ENCODE peak calls at places on chromosomes 2 and 18, in nine cellular contexts. N is esophagus muscularis mucosa, D is fibroblast of lung, T is A549, A is RWPE1, K is left ventricle myocardium inferior, C is H9, J is tibial artery, L is neural progenitor cell. O is an unnamed sample.

GRCh38 chr2:220129427-220129826 is 502.0 kb downstream of the SLC4A3 start:
- DNase-seq in L (no peak), C (no peak), D (no peak), K (no peak), N (peak), T (no peak), A (no peak), J (no peak), O (no peak)

GRCh38 chr2:64697286-64698023 is 43.7 kb upstream of the SERTAD2 start:
- DNase-seq in A (no peak), L (no peak), N (no peak), D (peak), C (no peak), J (no peak), K (no peak), T (no peak), O (no peak)

GRCh38 chr2:109279243-109279860 is 150.3 kb downstream of the SH3RF3 start:
- DNase-seq in C (peak), J (no peak), L (no peak), A (no peak), N (no peak), D (peak), K (no peak), T (no peak), O (no peak)

GRCh38 chr2:32383858-32384257 is 27.0 kb downstream of the BIRC6 start:
- DNase-seq in A (no peak), D (no peak), L (no peak), J (no peak), T (no peak), N (no peak), C (no peak), K (no peak), O (no peak)

GRCh38 chr2:5515693-5516092 is 176.5 kb upstream of the SOX11 start:
- DNase-seq in A (no peak), J (no peak), L (no peak), K (no peak), N (no peak), C (no peak), T (no peak), D (no peak), O (no peak)

GRCh38 chr2:96984300-96984699 is 2.1 kb downstream of the FAM178B start:
- DNase-seq in C (no peak), K (no peak), D (no peak), L (no peak), N (no peak), J (no peak), T (no peak), A (no peak), O (no peak)

GRCh38 chr18:23918395-23919032 is 96.0 kb upstream of the TTC39C start:
- DNase-seq in A (peak), C (peak), T (peak), L (peak), K (peak), J (peak), D (peak), N (no peak), O (peak)

GRCh38 chr2:55156326-55156725 is 75.8 kb downstream of the CLHC1 start:
- DNase-seq in A (no peak), T (no peak), N (no peak), D (peak), J (no peak), K (no peak), L (no peak), C (no peak), O (no peak)

GRCh38 chr18:48874701-48875162 is 76.0 kb downstream of the SMAD7 start:
- DNase-seq in C (no peak), A (no peak), T (no peak), D (no peak), K (no peak), J (no peak), N (no peak), L (no peak), O (no peak)

GRCh38 chr2:128310094-128310716 is 8.5 kb downstream of the HS6ST1 start:
- DNase-seq in N (no peak), K (peak), J (peak), L (no peak), C (peak), T (no peak), A (no peak), D (no peak), O (no peak)

GRCh38 chr2:237434916-237435315 is 21.0 kb upstream of the COL6A3 start:
- DNase-seq in D (peak), N (no peak), C (no peak), A (no peak), L (no peak), K (no peak), T (no peak), J (no peak), O (peak)

GRCh38 chr18:13409997-13410396 is 191.4 kb downstream of the LDLRAD4 start:
- DNase-seq in L (no peak), N (no peak), C (peak), J (no peak), K (no peak), A (no peak), D (no peak), T (no peak), O (no peak)

GRCh38 chr2:238136820-238137537 is 1.5 kb upstream of the KLHL30 start:
- DNase-seq in K (peak), L (no peak), N (no peak), J (peak), A (no peak), T (no peak), D (peak), C (no peak), O (no peak)

GRCh38 chr2:63432373-63432772 is 155.9 kb downstream of the WDPCP start:
- DNase-seq in K (no peak), D (peak), J (no peak), C (no peak), T (no peak), A (no peak), N (no peak), L (no peak), O (no peak)

GRCh38 chr2:142872900-142873724 is 4.4 kb upstream of the KYNU start:
- DNase-seq in K (no peak), N (no peak), J (no peak), L (no peak), D (peak), T (no peak), C (no peak), A (peak), O (no peak)

GRCh38 chr2:150981826-150982225 is 279.8 kb downstream of the RBM43 start:
- DNase-seq in K (no peak), L (no peak), J (no peak), T (no peak), C (no peak), A (no peak), D (peak), N (no peak), O (no peak)

GRCh38 chr18:76670564-76671288 is 151.6 kb upstream of the ZNF236 start:
- DNase-seq in T (no peak), N (no peak), L (no peak), K (no peak), D (no peak), A (no peak), C (no peak), J (peak), O (no peak)

GRCh38 chr2:112305132-112305531 is 29.7 kb downstream of the ZC3H6 start:
- DNase-seq in C (no peak), N (no peak), L (no peak), K (no peak), J (no peak), T (no peak), A (no peak), D (no peak), O (no peak)

GRCh38 chr2:137938204-137938603 is 26.1 kb upstream of the HNMT start:
- DNase-seq in K (no peak), A (no peak), J (no peak), N (no peak), C (no peak), D (peak), L (no peak), T (no peak), O (no peak)

GRCh38 chr2:68320118-68320641 is 431 bp upstream of the CNRIP1 start:
- DNase-seq in C (peak), A (peak), K (no peak), L (peak), N (no peak), T (no peak), J (peak), D (peak), O (no peak)

GRCh38 chr18:35573531-35573930 is 8.0 kb upstream of the GALNT1 start:
- DNase-seq in J (no peak), D (no peak), A (no peak), K (no peak), T (no peak), C (no peak), N (no peak), L (no peak), O (peak)

GRCh38 chr18:12703714-12704113 is 872 bp downstream of the PSMG2 start:
- DNase-seq in N (peak), A (peak), C (no peak), L (peak), K (no peak), D (peak), J (no peak), T (no peak), O (no peak)

GRCh38 chr18:32422978-32423740 is 47.5 kb downstream of the GAREM1 start:
- DNase-seq in D (no peak), C (no peak), J (no peak), T (no peak), N (no peak), A (no peak), L (no peak), K (no peak), O (no peak)

GRCh38 chr18:75548353-75548752 is 120.8 kb upstream of the SMIM21 start:
- DNase-seq in T (no peak), N (peak), C (peak), J (no peak), A (no peak), D (peak), L (peak), K (no peak), O (no peak)

GRCh38 chr2:85132392-85132791 is 800 bp upstream of the TCF7L1 start:
- DNase-seq in A (peak), T (no peak), L (peak), J (peak), K (peak), C (no peak), D (peak), N (no peak), O (no peak)

GRCh38 chr2:138522556-138522955 is 21.0 kb downstream of the SPOPL start:
- DNase-seq in A (no peak), N (no peak), J (no peak), D (no peak), C (no peak), L (no peak), K (no peak), T (no peak), O (no peak)

GRCh38 chr2:102481931-102482330 is 8.9 kb downstream of the SLC9A4 start:
- DNase-seq in D (no peak), C (no peak), K (no peak), L (no peak), T (no peak), A (no peak), N (peak), J (no peak), O (no peak)
- H3K27ac ChIP-seq in D (no peak), C (no peak), K (no peak), L (no peak), T (no peak), A (no peak), N (no peak), J (no peak), O (no peak)

GRCh38 chr18:67519582-67519981 is 3.1 kb upstream of the DSEL start:
- DNase-seq in J (no peak), T (no peak), D (peak), L (no peak), K (no peak), N (no peak), C (no peak), A (no peak), O (no peak)
- H3K27ac ChIP-seq in J (peak), T (no peak), D (no peak), L (no peak), K (peak), N (peak), C (no peak), A (no peak), O (no peak)

GRCh38 chr2:232632229-232632903 is 1.0 kb upstream of the EFHD1 start:
- DNase-seq in C (no peak), D (no peak), N (no peak), J (no peak), L (no peak), A (no peak), T (no peak), K (peak), O (no peak)

GRCh38 chr2:232629201-232629475 is 4.3 kb upstream of the EFHD1 start:
- DNase-seq in N (no peak), J (no peak), K (no peak), C (no peak), A (no peak), L (no peak), T (no peak), D (no peak), O (no peak)

GRCh38 chr2:232626584-232626983 is 6.8 kb upstream of the EFHD1 start:
- DNase-seq in J (no peak), A (no peak), C (no peak), K (no peak), T (no peak), D (no peak), L (no peak), N (no peak), O (no peak)

GRCh38 chr2:232624554-232624842 is 8.9 kb upstream of the EFHD1 start:
- DNase-seq in L (no peak), C (no peak), T (peak), D (no peak), N (no peak), J (no peak), A (peak), K (no peak), O (no peak)

DNA sequence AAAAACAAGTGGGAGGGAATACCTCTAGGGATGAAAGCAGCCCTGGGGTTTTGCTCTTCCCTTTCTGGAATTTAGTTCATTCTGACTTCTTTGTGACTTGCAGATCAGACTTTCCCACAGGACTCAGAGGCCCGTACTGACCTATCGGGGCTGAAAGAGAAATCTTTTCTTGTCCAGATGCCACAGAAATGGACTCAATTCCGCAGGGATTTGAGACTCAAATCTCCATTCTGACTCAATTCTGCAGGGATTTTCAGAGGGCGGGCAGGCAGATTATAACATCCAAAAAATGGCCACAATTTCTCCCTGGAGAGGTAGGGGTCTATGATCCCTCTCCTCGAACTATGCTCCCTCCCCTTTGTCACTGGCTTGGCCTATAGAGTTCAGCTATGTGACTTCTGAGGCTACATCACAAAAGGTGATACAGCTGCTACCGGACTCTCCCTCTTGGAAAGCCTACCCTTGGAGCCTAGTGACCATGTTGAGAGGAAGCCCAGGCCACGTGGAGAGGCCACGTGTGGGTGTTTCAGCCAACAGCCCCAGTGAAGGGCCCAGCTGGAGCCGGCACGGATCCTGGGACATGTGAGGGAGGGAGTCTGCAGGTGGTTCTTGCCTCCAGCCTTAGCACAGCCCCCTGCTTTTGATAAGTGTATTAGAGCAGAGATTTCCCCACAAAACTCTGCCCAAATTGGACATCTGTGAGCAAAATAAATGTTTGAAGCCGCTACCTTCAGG is 4.8 kb upstream of the EFHD1 start:
- DNase-seq in A (no peak), N (no peak), C (no peak), J (no peak), L (peak), D (no peak), K (peak), T (no peak), O (no peak)
- H3K27ac ChIP-seq in A (no peak), N (peak), C (no peak), J (peak), L (no peak), D (no peak), K (peak), T (no peak), O (no peak)

GRCh38 chr18:54742654-54743053 is 85.6 kb upstream of the RAB27B start:
- DNase-seq in A (peak), C (no peak), L (no peak), N (no peak), K (peak), D (peak), T (no peak), J (peak), O (no peak)
- H3K27ac ChIP-seq in A (no peak), C (no peak), L (no peak), N (no peak), K (no peak), D (no peak), T (no peak), J (no peak), O (no peak)

GRCh38 chr18:24986611-24987270 is 365.2 kb downstream of the ZNF521 start:
- DNase-seq in N (no peak), K (no peak), C (no peak), T (no peak), A (no peak), D (peak), J (no peak), L (peak), O (no peak)
- H3K27ac ChIP-seq in N (no peak), K (peak), C (no peak), T (no peak), A (no peak), D (no peak), J (no peak), L (peak), O (no peak)

DNA sequence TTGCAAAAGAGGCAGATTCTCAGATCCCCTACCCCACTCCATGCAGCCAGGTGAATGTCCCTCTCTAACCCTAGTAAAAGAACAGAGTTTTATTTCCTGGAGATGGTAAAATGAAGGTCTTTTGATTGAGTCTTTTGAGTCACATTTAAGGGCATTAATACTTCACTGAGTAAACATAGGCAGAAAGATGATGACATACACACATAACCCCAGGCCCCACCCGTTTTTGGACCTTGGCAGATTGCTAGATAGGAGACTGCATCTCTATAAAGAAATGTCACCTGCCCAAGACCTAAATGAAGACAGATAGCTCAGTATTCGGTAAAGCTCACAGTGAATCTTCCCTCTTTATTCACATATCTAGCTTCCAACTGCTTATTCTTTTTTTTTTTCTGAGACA is 28.3 kb upstream of the PEX13 start:
- DNase-seq in T (no peak), C (no peak), A (no peak), D (no peak), J (no peak), N (no peak), L (no peak), K (no peak), O (no peak)
- H3K27ac ChIP-seq in T (peak), C (no peak), A (no peak), D (no peak), J (no peak), N (no peak), L (no peak), K (no peak), O (no peak)

GRCh38 chr2:157747695-157748370 is 119.2 kb upstream of the ACVR1C start:
- DNase-seq in T (no peak), A (no peak), K (peak), J (peak), D (peak), L (peak), N (no peak), C (no peak), O (no peak)

GRCh38 chr2:157747280-157747679 is 118.6 kb upstream of the ACVR1C start:
- DNase-seq in K (no peak), J (no peak), A (no peak), D (no peak), L (no peak), N (no peak), C (no peak), T (no peak), O (no peak)

GRCh38 chr2:157749684-157750083 is 121.0 kb upstream of the ACVR1C start:
- DNase-seq in T (no peak), D (no peak), A (no peak), K (no peak), N (no peak), C (no peak), J (no peak), L (no peak), O (no peak)

GRCh38 chr2:157748371-157749132 is 119.9 kb upstream of the ACVR1C start:
- DNase-seq in J (no peak), K (no peak), C (no peak), A (no peak), T (no peak), L (no peak), D (peak), N (no peak), O (no peak)

GRCh38 chr2:157751462-157752058 is 122.9 kb upstream of the ACVR1C start:
- DNase-seq in N (no peak), A (no peak), C (peak), J (no peak), D (peak), K (no peak), L (peak), T (no peak), O (peak)
- H3K27ac ChIP-seq in N (no peak), A (peak), C (no peak), J (no peak), D (no peak), K (no peak), L (no peak), T (no peak), O (no peak)

O was measured in naive thymus-derived CD4-positive, alpha-beta T cell.